ENCODE peak calls at places on chromosome 2, in ten cellular contexts. S, K, X, R, H, V, P, F, Y and D are unnamed samples.

GRCh38 chr2:106581755-106582430 is 94.7 kb downstream of the CD8B2 start:
- DNase-seq in K (peak; percentile 55), R (peak; percentile 47), S (peak; percentile 54), F (peak; percentile 45), X (peak; percentile 73), H (peak; percentile 69), Y (no peak), P (no peak), V (peak; percentile 43), D (peak; percentile 68)

GRCh38 chr2:173076557-173077345 is 1.1 kb downstream of the MAP3K20 start:
- DNase-seq in Y (no peak), R (peak; percentile 73), X (peak; percentile 27), H (peak; percentile 26), V (peak; percentile 71), S (peak; percentile 46), K (peak; percentile 74), F (peak; percentile 52), P (peak; percentile 62), D (peak; percentile 43)

GRCh38 chr2:29374823-29375222 is 259.6 kb downstream of the CLIP4 start:
- DNase-seq in F (no peak), H (no peak), R (no peak), Y (no peak), V (no peak), P (no peak), K (peak; percentile 9), S (no peak), X (no peak), D (no peak)

GRCh38 chr2:126385983-126386382 is 270.0 kb upstream of the GYPC start:
- DNase-seq in P (no peak), K (no peak), Y (no peak), F (no peak), H (no peak), X (no peak), V (no peak), S (no peak), R (no peak), D (no peak)

GRCh38 chr2:230829959-230830358 is 34.8 kb upstream of the ITM2C start:
- DNase-seq in P (no peak), S (no peak), V (no peak), Y (no peak), K (no peak), R (no peak), F (no peak), H (no peak), X (no peak), D (peak; percentile 32)

GRCh38 chr2:43073373-43073772 is 153.0 kb downstream of the ZFP36L2 start:
- DNase-seq in P (no peak), K (no peak), H (peak; percentile 80), F (peak; percentile 70), S (peak; percentile 61), X (no peak), Y (no peak), R (peak; percentile 94), V (peak; percentile 93), D (no peak)

GRCh38 chr2:8002765-8003393 is 679.0 kb upstream of the ID2 start:
- DNase-seq in Y (no peak), H (no peak), S (no peak), P (no peak), V (peak; percentile 12), R (no peak), K (no peak), F (no peak), X (no peak), D (no peak)

GRCh38 chr2:203869207-203869606 is 1.6 kb downstream of the CTLA4 start:
- DNase-seq in X (no peak), R (no peak), V (no peak), S (no peak), K (no peak), P (no peak), F (no peak), Y (no peak), H (no peak), D (no peak)

GRCh38 chr2:140593159-140593558 is 1537.7 kb downstream of the LRP1B start:
- DNase-seq in F (no peak), R (no peak), P (no peak), S (no peak), Y (no peak), X (no peak), K (no peak), V (no peak), H (no peak), D (no peak)

GRCh38 chr2:236169741-236170654 is 1.8 kb upstream of the GBX2 start:
- DNase-seq in V (no peak), H (no peak), K (peak; percentile 58), P (no peak), F (no peak), R (no peak), S (no peak), Y (no peak), X (no peak), D (no peak)

GRCh38 chr2:44817256-44817655 is 124.2 kb upstream of the SIX3 start:
- DNase-seq in F (no peak), P (no peak), S (no peak), Y (no peak), H (no peak), R (no peak), X (peak; percentile 94), K (no peak), V (no peak), D (no peak)

DNA sequence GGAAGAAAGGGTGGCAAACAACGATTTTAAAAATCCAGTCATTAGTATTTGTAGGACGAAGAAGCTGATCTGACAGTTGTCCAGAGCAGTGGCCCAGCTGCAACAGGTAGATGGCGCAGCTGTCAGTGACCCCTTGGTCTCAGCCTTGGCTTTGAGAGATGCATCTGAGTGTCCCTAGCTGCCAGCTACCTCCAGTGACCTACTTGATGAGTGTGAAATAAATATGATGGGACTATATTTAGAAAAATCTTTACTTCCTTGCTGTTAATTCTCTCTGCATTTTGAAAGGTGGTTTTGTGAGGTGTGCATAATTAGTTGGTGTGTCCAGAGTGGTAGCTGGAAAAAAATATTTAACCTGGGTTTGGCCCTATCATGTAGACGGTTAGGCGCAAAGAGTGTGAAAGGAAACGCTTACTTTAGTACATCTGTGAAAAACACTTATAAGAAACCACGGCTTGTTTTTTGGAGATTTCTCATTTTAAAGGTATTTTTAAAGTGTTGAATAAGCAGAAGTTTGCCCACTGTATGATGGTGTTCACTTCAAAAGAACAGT is 962 bp downstream of the INPP1 start:
- DNase-seq in K (peak; percentile 55), F (peak; percentile 47), V (no peak), P (peak; percentile 67), X (peak; percentile 55), S (peak; percentile 31), H (peak; percentile 27), R (peak; percentile 60), Y (no peak), D (peak; percentile 34)
- TF ChIP-seq CTCF in K (peak; percentile 64), F (peak; percentile 57), V (peak; percentile 28), P (no peak), X (peak; percentile 55), S (peak; percentile 38), H (peak; percentile 77), R (peak; percentile 40), Y (no peak), D (peak; percentile 20)

GRCh38 chr2:26246818-26247217 is 2.1 kb downstream of the HADHB start:
- DNase-seq in H (peak; percentile 9), R (peak; percentile 72), P (no peak), S (peak; percentile 53), X (no peak), V (peak; percentile 52), Y (peak; percentile 20), F (peak; percentile 40), K (no peak), D (peak; percentile 74)

GRCh38 chr2:26245231-26245732 is 543 bp downstream of the HADHB start:
- DNase-seq in X (peak; percentile 88), H (peak; percentile 45), K (peak; percentile 61), P (no peak), Y (peak; percentile 44), V (no peak), R (peak; percentile 69), F (peak; percentile 27), S (peak; percentile 19), D (peak; percentile 86)

GRCh38 chr2:26245810-26246209 is 1.1 kb downstream of the HADHB start:
- DNase-seq in K (no peak), P (no peak), X (no peak), R (peak; percentile 53), S (peak; percentile 12), H (no peak), Y (no peak), F (no peak), V (peak; percentile 15), D (peak; percentile 51)

GRCh38 chr2:26243643-26244478 is 571 bp downstream of the HADHA start:
- DNase-seq in V (peak; percentile 50), F (no peak), H (peak; percentile 6), K (peak; percentile 47), S (peak; percentile 27), X (peak; percentile 20), P (no peak), Y (no peak), R (peak; percentile 62), D (peak; percentile 42)

GRCh38 chr2:26244479-26245230 is at the start of the genes HADHA and HADHB:
- DNase-seq in V (peak; percentile 91), P (peak; percentile 92), R (peak; percentile 90), K (peak; percentile 95), F (peak; percentile 92), H (peak; percentile 87), S (peak; percentile 88), Y (peak; percentile 78), X (peak; percentile 94), D (peak; percentile 88)
- TF ChIP-seq CTCF in V (peak; percentile 42), P (no peak), R (peak; percentile 4), K (peak; percentile 21), F (peak; percentile 52), H (peak; percentile 17), S (peak; percentile 33), Y (no peak), X (peak; percentile 59), D (no peak)

GRCh38 chr2:4995466-4995865 is 696.7 kb upstream of the SOX11 start:
- DNase-seq in S (no peak), H (no peak), K (peak; percentile 35), F (no peak), V (no peak), X (peak; percentile 33), Y (no peak), R (no peak), P (no peak), D (no peak)

GRCh38 chr2:4992226-4992625 is 700.0 kb upstream of the SOX11 start:
- DNase-seq in X (peak; percentile 49), P (no peak), R (no peak), Y (no peak), H (no peak), V (no peak), F (no peak), S (no peak), K (peak; percentile 3), D (no peak)
- TF ChIP-seq CTCF in X (peak; percentile 52), P (no peak), R (no peak), Y (no peak), H (no peak), V (no peak), F (peak; percentile 49), S (no peak), K (peak; percentile 54), D (no peak)

DNA sequence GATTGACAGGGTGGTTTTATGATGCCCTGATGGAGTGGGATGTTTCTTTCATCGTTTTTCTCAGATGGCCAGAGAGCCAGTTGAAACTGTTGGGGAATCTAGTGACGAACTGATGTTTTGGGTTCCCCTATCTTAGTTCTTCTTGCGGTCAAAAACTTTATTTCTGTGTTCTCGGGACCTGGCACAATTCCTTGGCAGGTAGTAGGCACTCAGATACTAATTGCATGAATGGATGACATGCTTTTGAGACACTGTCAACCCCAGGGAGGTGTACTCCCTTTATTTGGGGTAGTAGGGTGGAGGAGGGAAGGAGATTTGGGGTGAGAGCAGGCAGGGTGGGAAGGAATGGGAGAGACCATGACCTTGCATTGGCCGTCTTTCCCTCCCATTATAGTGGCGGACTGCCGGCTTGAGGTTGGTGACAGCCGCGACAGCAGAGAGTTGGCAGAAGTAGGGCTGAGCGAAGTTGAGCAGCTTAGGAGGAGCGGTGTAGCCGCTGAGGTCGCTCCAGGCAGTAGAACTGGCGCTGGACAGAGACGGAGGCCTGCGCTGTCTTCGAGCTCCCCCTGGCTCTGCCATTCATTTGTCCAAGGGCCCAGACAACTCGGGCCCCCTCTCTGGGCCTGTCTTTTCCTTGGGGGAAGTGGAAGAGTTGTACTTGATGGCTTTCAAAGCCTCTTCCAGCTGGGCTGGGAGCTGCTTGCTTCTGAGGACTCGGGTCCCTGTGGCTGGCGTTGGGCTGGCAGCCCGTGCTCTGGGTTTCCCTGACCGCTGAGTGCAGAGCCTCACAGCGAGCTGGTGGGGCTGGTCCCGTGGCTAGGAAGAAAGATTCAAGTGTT is 2.6 kb downstream of the TET3 start:
- DNase-seq in K (peak; percentile 32), F (peak; percentile 46), V (no peak), Y (no peak), S (no peak), R (peak; percentile 39), X (peak; percentile 76), H (no peak), P (peak; percentile 71), D (peak; percentile 70)
- TF ChIP-seq CTCF in K (peak; percentile 25), F (peak; percentile 46), V (no peak), Y (peak; percentile 16), S (peak; percentile 27), R (no peak), X (peak; percentile 52), H (no peak), P (peak; percentile 27), D (peak; percentile 26)